ENCODE peak calls at places on chromosomes 3 and 15, in five cellular contexts. One of them, this sample, is unnamed. For H3K4me1 and H3K36me3, the result is how much of the 10 kb centered on the place peaks cover.

GRCh38 chr15:26866298-26867198 is at the start of gene GABRA5:
- DNase-seq in heart left ventricle: peak
- DNase-seq in tibial artery: no peak
- DNase-seq in breast epithelium: no peak
- DNase-seq in mesenchymal stem cell: no peak
- DNase-seq in this sample: no peak

GRCh38 chr15:33132722-33133345 is 61.7 kb downstream of the FMN1 start:
- DNase-seq in heart left ventricle: no peak
- DNase-seq in tibial artery: no peak
- DNase-seq in breast epithelium: no peak
- DNase-seq in mesenchymal stem cell: peak
- DNase-seq in this sample: no peak

GRCh38 chr3:169266986-169267385 is 396.5 kb downstream of the MECOM start:
- DNase-seq in heart left ventricle: no peak
- DNase-seq in tibial artery: no peak
- DNase-seq in breast epithelium: no peak
- DNase-seq in mesenchymal stem cell: no peak
- DNase-seq in this sample: no peak

GRCh38 chr3:49296781-49297420 is 19.9 kb upstream of the C3orf62 start:
- DNase-seq in heart left ventricle: peak
- DNase-seq in tibial artery: peak
- DNase-seq in breast epithelium: no peak
- DNase-seq in mesenchymal stem cell: no peak
- DNase-seq in this sample: peak

GRCh38 chr3:143234521-143234920 is 115.0 kb downstream of the CHST2 start:
- DNase-seq in heart left ventricle: no peak
- DNase-seq in tibial artery: no peak
- DNase-seq in breast epithelium: no peak
- DNase-seq in mesenchymal stem cell: peak
- DNase-seq in this sample: no peak

GRCh38 chr3:195407511-195408409 is 35.1 kb downstream of the ACAP2 start:
- DNase-seq in heart left ventricle: no peak
- DNase-seq in tibial artery: no peak
- DNase-seq in breast epithelium: no peak
- DNase-seq in mesenchymal stem cell: no peak
- DNase-seq in this sample: no peak

GRCh38 chr15:33913459-33913858 is 54.8 kb upstream of the CHRM5 start:
- DNase-seq in heart left ventricle: no peak
- DNase-seq in tibial artery: no peak
- DNase-seq in breast epithelium: no peak
- DNase-seq in mesenchymal stem cell: no peak
- DNase-seq in this sample: no peak

GRCh38 chr3:195119461-195120198 is 151.3 kb downstream of the XXYLT1 start:
- DNase-seq in heart left ventricle: no peak
- DNase-seq in tibial artery: no peak
- DNase-seq in breast epithelium: no peak
- DNase-seq in mesenchymal stem cell: peak
- DNase-seq in this sample: no peak

GRCh38 chr15:35603298-35603697 is 57.3 kb upstream of the DPH6 start:
- DNase-seq in heart left ventricle: no peak
- DNase-seq in tibial artery: no peak
- DNase-seq in breast epithelium: no peak
- DNase-seq in mesenchymal stem cell: peak
- DNase-seq in this sample: no peak

GRCh38 chr3:126550488-126551051 is 8.2 kb downstream of the C3orf22 start:
- DNase-seq in heart left ventricle: no peak
- DNase-seq in tibial artery: peak
- DNase-seq in breast epithelium: no peak
- DNase-seq in mesenchymal stem cell: no peak
- DNase-seq in this sample: peak

GRCh38 chr15:92413511-92413910 is 19.8 kb downstream of the ST8SIA2 start:
- DNase-seq in heart left ventricle: no peak
- DNase-seq in tibial artery: no peak
- DNase-seq in breast epithelium: no peak
- DNase-seq in mesenchymal stem cell: no peak
- DNase-seq in this sample: no peak

DNA sequence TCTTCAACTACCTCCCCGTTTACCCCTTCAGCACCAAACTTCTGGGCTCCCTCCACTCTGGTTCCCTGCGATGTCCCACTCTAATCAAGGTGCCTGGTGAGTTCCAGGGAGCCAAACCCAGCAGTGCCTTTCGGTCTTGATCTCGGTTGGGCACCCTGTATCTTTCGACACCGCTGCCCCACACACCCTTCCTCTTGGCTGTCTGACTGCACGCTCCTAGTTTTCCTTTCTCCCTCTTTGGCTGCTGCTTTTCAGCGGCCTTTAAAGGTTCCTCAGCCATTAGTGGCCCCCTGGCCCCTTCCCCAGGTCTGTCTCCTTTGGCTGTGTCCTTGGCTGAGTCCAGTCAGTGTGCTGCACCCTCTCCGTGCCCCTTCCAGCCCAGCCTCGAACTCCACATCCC is 784 bp downstream of the TTLL3 start:
- DNase-seq in heart left ventricle: no peak
- DNase-seq in tibial artery: no peak
- DNase-seq in breast epithelium: no peak
- DNase-seq in mesenchymal stem cell: no peak
- DNase-seq in this sample: no peak
- H3K27ac ChIP-seq in heart left ventricle: peak
- H3K27ac ChIP-seq in tibial artery: peak
- H3K27ac ChIP-seq in breast epithelium: peak
- H3K27ac ChIP-seq in mesenchymal stem cell: no peak
- H3K27ac ChIP-seq in this sample: peak

GRCh38 chr15:77622212-77622941 is 10.3 kb downstream of the LINGO1 start:
- DNase-seq in heart left ventricle: no peak
- DNase-seq in tibial artery: no peak
- DNase-seq in breast epithelium: no peak
- DNase-seq in mesenchymal stem cell: peak
- DNase-seq in this sample: no peak

GRCh38 chr15:77620960-77621647 is 11.6 kb downstream of the LINGO1 start:
- DNase-seq in heart left ventricle: no peak
- DNase-seq in tibial artery: no peak
- DNase-seq in breast epithelium: no peak
- DNase-seq in mesenchymal stem cell: no peak
- DNase-seq in this sample: no peak

GRCh38 chr15:77620297-77620696 is 12.4 kb downstream of the LINGO1 start:
- DNase-seq in heart left ventricle: no peak
- DNase-seq in tibial artery: no peak
- DNase-seq in breast epithelium: no peak
- DNase-seq in mesenchymal stem cell: no peak
- DNase-seq in this sample: no peak

GRCh38 chr15:77623008-77623877 is 9.5 kb downstream of the LINGO1 start:
- DNase-seq in heart left ventricle: no peak
- DNase-seq in tibial artery: no peak
- DNase-seq in breast epithelium: no peak
- DNase-seq in mesenchymal stem cell: peak
- DNase-seq in this sample: no peak

GRCh38 chr15:77621847-77622211 is 10.9 kb downstream of the LINGO1 start:
- DNase-seq in heart left ventricle: no peak
- DNase-seq in tibial artery: no peak
- DNase-seq in breast epithelium: no peak
- DNase-seq in mesenchymal stem cell: no peak
- DNase-seq in this sample: no peak
- H3K4me1 ChIP-seq in heart left ventricle: under half
- H3K4me1 ChIP-seq in tibial artery: under half
- H3K4me1 ChIP-seq in breast epithelium: under half
- H3K4me1 ChIP-seq in mesenchymal stem cell: under half
- H3K4me1 ChIP-seq in this sample: under half

GRCh38 chr3:184647405-184647936 is 64.4 kb downstream of the MAGEF1 start:
- DNase-seq in heart left ventricle: no peak
- DNase-seq in tibial artery: no peak
- DNase-seq in breast epithelium: no peak
- DNase-seq in mesenchymal stem cell: no peak
- DNase-seq in this sample: no peak
- H3K36me3 ChIP-seq in heart left ventricle: under half
- H3K36me3 ChIP-seq in tibial artery: under half
- H3K36me3 ChIP-seq in breast epithelium: under half
- H3K36me3 ChIP-seq in mesenchymal stem cell: under half
- H3K36me3 ChIP-seq in this sample: under half

GRCh38 chr3:55609230-55610100 is 122.4 kb upstream of the WNT5A start:
- DNase-seq in heart left ventricle: no peak
- DNase-seq in tibial artery: no peak
- DNase-seq in breast epithelium: no peak
- DNase-seq in mesenchymal stem cell: no peak
- DNase-seq in this sample: no peak

GRCh38 chr3:55607844-55608243 is 120.7 kb upstream of the WNT5A start:
- DNase-seq in heart left ventricle: no peak
- DNase-seq in tibial artery: no peak
- DNase-seq in breast epithelium: no peak
- DNase-seq in mesenchymal stem cell: peak
- DNase-seq in this sample: no peak

GRCh38 chr3:55605837-55606236 is 118.7 kb upstream of the WNT5A start:
- DNase-seq in heart left ventricle: no peak
- DNase-seq in tibial artery: no peak
- DNase-seq in breast epithelium: no peak
- DNase-seq in mesenchymal stem cell: no peak
- DNase-seq in this sample: no peak

GRCh38 chr3:55608266-55608937 is 121.3 kb upstream of the WNT5A start:
- DNase-seq in heart left ventricle: no peak
- DNase-seq in tibial artery: no peak
- DNase-seq in breast epithelium: no peak
- DNase-seq in mesenchymal stem cell: no peak
- DNase-seq in this sample: no peak

GRCh38 chr3:55607175-55607574 is 120.1 kb upstream of the WNT5A start:
- DNase-seq in heart left ventricle: no peak
- DNase-seq in tibial artery: no peak
- DNase-seq in breast epithelium: no peak
- DNase-seq in mesenchymal stem cell: no peak
- DNase-seq in this sample: no peak
- H3K27ac ChIP-seq in heart left ventricle: no peak
- H3K27ac ChIP-seq in tibial artery: no peak
- H3K27ac ChIP-seq in breast epithelium: no peak
- H3K27ac ChIP-seq in mesenchymal stem cell: no peak
- H3K27ac ChIP-seq in this sample: no peak

GRCh38 chr3:14773281-14773680 is 45.5 kb upstream of the FGD5 start:
- DNase-seq in heart left ventricle: no peak
- DNase-seq in tibial artery: no peak
- DNase-seq in breast epithelium: no peak
- DNase-seq in mesenchymal stem cell: no peak
- DNase-seq in this sample: no peak

GRCh38 chr3:14773691-14774128 is 45.1 kb upstream of the FGD5 start:
- DNase-seq in heart left ventricle: no peak
- DNase-seq in tibial artery: peak
- DNase-seq in breast epithelium: no peak
- DNase-seq in mesenchymal stem cell: no peak
- DNase-seq in this sample: peak

GRCh38 chr3:14774431-14774830 is 44.3 kb upstream of the FGD5 start:
- DNase-seq in heart left ventricle: no peak
- DNase-seq in tibial artery: peak
- DNase-seq in breast epithelium: no peak
- DNase-seq in mesenchymal stem cell: no peak
- DNase-seq in this sample: peak

GRCh38 chr3:14775011-14775410 is 43.8 kb upstream of the FGD5 start:
- DNase-seq in heart left ventricle: no peak
- DNase-seq in tibial artery: peak
- DNase-seq in breast epithelium: no peak
- DNase-seq in mesenchymal stem cell: no peak
- DNase-seq in this sample: peak

DNA sequence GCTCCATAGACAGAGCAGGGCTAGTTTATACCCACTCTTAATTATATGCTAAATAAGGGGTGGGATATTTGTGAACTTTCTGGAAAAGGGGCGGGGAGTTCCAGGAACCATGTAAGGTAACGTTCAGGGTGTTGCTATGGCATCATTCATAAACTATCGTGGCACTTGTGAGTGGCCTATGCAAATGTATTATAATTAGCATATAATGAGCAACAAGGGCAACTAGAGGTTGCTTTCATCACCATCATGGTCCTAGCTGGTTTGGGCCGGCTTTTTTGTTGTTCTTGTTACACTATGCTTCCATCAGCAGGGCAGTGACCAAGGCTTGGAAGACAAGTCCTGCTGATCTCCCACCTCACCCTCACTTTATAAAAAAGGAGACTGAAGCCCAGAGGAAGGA is 43.2 kb upstream of the FGD5 start:
- DNase-seq in heart left ventricle: no peak
- DNase-seq in tibial artery: no peak
- DNase-seq in breast epithelium: no peak
- DNase-seq in mesenchymal stem cell: no peak
- DNase-seq in this sample: peak
- H3K4me1 ChIP-seq in heart left ventricle: under half
- H3K4me1 ChIP-seq in tibial artery: under half
- H3K4me1 ChIP-seq in breast epithelium: under half
- H3K4me1 ChIP-seq in mesenchymal stem cell: under half
- H3K4me1 ChIP-seq in this sample: under half

This sample was measured in right atrium auricular region.